ENCODE peak calls at places on chromosomes 4 and X, in four cellular contexts. B, Z, I and W are unnamed samples.

GRCh38 chr4:118741456-118741855 is 56.3 kb downstream of the METTL14 start:
- DNase-seq in I (no peak), Z (no peak), B (no peak), W (no peak)

GRCh38 chr4:139243448-139244365 is 36.3 kb downstream of the MGARP start:
- DNase-seq in B (no peak), Z (peak; percentile 7), I (no peak), W (no peak)

GRCh38 chr4:112327950-112328349 is 30.8 kb downstream of the ALPK1 start:
- DNase-seq in B (no peak), I (no peak), Z (peak; percentile 37), W (peak; percentile 40)

GRCh38 chr4:102614801-102615200 is 113.6 kb downstream of the NFKB1 start:
- DNase-seq in I (no peak), B (peak; percentile 56), Z (no peak), W (no peak)

GRCh38 chr4:110364911-110365520 is 110.9 kb upstream of the ENPEP start:
- DNase-seq in I (no peak), B (no peak), Z (no peak), W (no peak)

GRCh38 chr4:56731857-56732256 is 50.8 kb upstream of the HOPX start:
- DNase-seq in B (no peak), I (no peak), Z (peak; percentile 19), W (no peak)

GRCh38 chr4:155738548-155738947 is 20.3 kb upstream of the GUCY1B1 start:
- DNase-seq in B (no peak), I (no peak), Z (no peak), W (no peak)

GRCh38 chr4:82613111-82613510 is 51.3 kb upstream of the TMEM150C start:
- DNase-seq in Z (no peak), I (no peak), B (no peak), W (no peak)

GRCh38 chrX:77749695-77750094 is 36.3 kb downstream of the ATRX start:
- DNase-seq in I (no peak), Z (no peak), B (no peak), W (no peak)

GRCh38 chr4:79338148-79338547 is 12.3 kb upstream of the NAA11 start:
- DNase-seq in B (no peak), Z (no peak), I (no peak), W (peak; percentile 26)

GRCh38 chrX:132092439-132093065 is 35.3 kb downstream of the FRMD7 start:
- DNase-seq in Z (peak; percentile 67), I (peak; percentile 50), B (peak; percentile 66), W (peak; percentile 44)

GRCh38 chrX:114178126-114178525 is 405.8 kb upstream of the HTR2C start:
- DNase-seq in I (no peak), Z (no peak), B (no peak), W (no peak)

GRCh38 chr4:118825799-118826198 is 10.1 kb downstream of the SEC24D start:
- DNase-seq in B (no peak), I (no peak), Z (no peak), W (no peak)

GRCh38 chr4:22911285-22911684 is 218.5 kb downstream of the GBA3 start:
- DNase-seq in Z (no peak), B (no peak), I (no peak), W (no peak)

GRCh38 chr4:173446416-173446815 is 47.5 kb upstream of the SCRG1 start:
- DNase-seq in Z (no peak), B (no peak), I (no peak), W (peak; percentile 47)

GRCh38 chr4:112140536-112140935 is 4.7 kb upstream of the FAM241A start:
- DNase-seq in Z (peak; percentile 14), B (no peak), I (no peak), W (no peak)

GRCh38 chr4:145852256-145852839 is 86.3 kb downstream of the ZNF827 start:
- DNase-seq in Z (no peak), I (no peak), B (no peak), W (no peak)

GRCh38 chr4:27360651-27361347 is 500.2 kb downstream of the STIM2 start:
- DNase-seq in I (no peak), Z (no peak), B (no peak), W (no peak)

GRCh38 chrX:49838374-49838773 is 9.3 kb downstream of the PAGE4 start:
- DNase-seq in I (no peak), B (peak; percentile 40), Z (peak; percentile 21), W (peak; percentile 40)

GRCh38 chrX:17591741-17592110 is 145.6 kb upstream of the SCML1 start:
- DNase-seq in Z (no peak), I (no peak), B (no peak), W (no peak)

GRCh38 chr4:16794816-16795445 is 103.5 kb downstream of the LDB2 start:
- DNase-seq in I (peak; percentile 75), B (peak; percentile 74), Z (peak; percentile 21), W (peak; percentile 44)

GRCh38 chrX:80216086-80216485 is 201.5 kb downstream of the TBX22 start:
- DNase-seq in I (no peak), Z (no peak), B (no peak), W (no peak)

GRCh38 chr4:181835348-181835747 is 407.9 kb upstream of the TENM3 start:
- DNase-seq in Z (no peak), I (no peak), B (no peak), W (no peak)

GRCh38 chr4:110087116-110087708 is 111.2 kb downstream of the ELOVL6 start:
- DNase-seq in Z (no peak), B (no peak), I (no peak), W (no peak)

GRCh38 chrX:103051260-103051789 is 12.6 kb downstream of the BEX1 start:
- DNase-seq in I (no peak), Z (no peak), B (no peak), W (no peak)

GRCh38 chr4:54547299-54548097 is 110.3 kb upstream of the KIT start:
- DNase-seq in Z (no peak), B (no peak), I (no peak), W (no peak)

GRCh38 chr4:174224550-174224949 is 58.9 kb downstream of the FBXO8 start:
- DNase-seq in B (no peak), I (no peak), Z (no peak), W (no peak)

GRCh38 chr4:184370711-184371389 is 103.5 kb downstream of the IRF2 start:
- DNase-seq in I (no peak), Z (no peak), B (no peak), W (no peak)

GRCh38 chrX:9153299-9153698 is 119.4 kb upstream of the FAM9B start:
- DNase-seq in B (no peak), Z (no peak), I (no peak), W (no peak)

GRCh38 chr4:3781193-3781886 is 15.2 kb downstream of the ADRA2C start:
- DNase-seq in I (no peak), Z (peak; percentile 36), B (no peak), W (no peak)

GRCh38 chr4:70935038-70935437 is 32.9 kb downstream of the MOB1B start:
- DNase-seq in Z (no peak), I (no peak), B (no peak), W (no peak)

GRCh38 chr4:2583517-2583916 is 47.1 kb downstream of the FAM193A start:
- DNase-seq in Z (no peak), I (no peak), B (no peak), W (no peak)